ENCODE peak calls at places on chromosomes 2 and 18, in seven cellular contexts. W, R, T, H, L, Z and M are unnamed samples.

GRCh38 chr18:65983750-65984149 is 232.9 kb downstream of the CDH7 start:
- DNase-seq in R (peak), T (no peak), Z (no peak), L (no peak), W (no peak), H (no peak), M (no peak)

GRCh38 chr18:73577365-73577764 is 570.3 kb downstream of the FBXO15 start:
- DNase-seq in R (no peak), T (no peak), W (no peak), L (no peak), Z (no peak), H (no peak), M (peak)

GRCh38 chr18:45962461-45962860 is 4.7 kb downstream of the EPG5 start:
- DNase-seq in L (no peak), Z (no peak), W (no peak), H (no peak), T (no peak), R (peak), M (no peak)

GRCh38 chr18:78169487-78169886 is 810.1 kb upstream of the SALL3 start:
- DNase-seq in W (no peak), T (no peak), H (no peak), L (no peak), R (peak), Z (no peak), M (no peak)

GRCh38 chr18:62814114-62814759 is 98.9 kb downstream of the PHLPP1 start:
- DNase-seq in L (no peak), R (no peak), W (no peak), H (no peak), T (no peak), Z (no peak), M (no peak)

GRCh38 chr2:237391140-237391539 is 22.8 kb downstream of the COL6A3 start:
- DNase-seq in R (no peak), Z (no peak), H (no peak), W (no peak), L (no peak), T (no peak), M (no peak)

GRCh38 chr2:151614606-151615306 is 119.5 kb downstream of the NEB start:
- DNase-seq in Z (no peak), R (no peak), W (no peak), L (no peak), H (no peak), T (no peak), M (no peak)

GRCh38 chr2:217248312-217248935 is 388.6 kb upstream of the TNP1 start:
- DNase-seq in H (peak), Z (peak), L (peak), W (no peak), R (no peak), T (no peak), M (no peak)

GRCh38 chr2:205706769-205707375 is 24.6 kb downstream of the NRP2 start:
- DNase-seq in H (peak), Z (no peak), R (peak), L (peak), W (no peak), T (no peak), M (peak)

GRCh38 chr2:189952536-189953109 is 109.9 kb downstream of the MSTN start:
- DNase-seq in T (no peak), H (no peak), R (peak), L (no peak), Z (no peak), W (no peak), M (no peak)

GRCh38 chr2:227248876-227249275 is 76.2 kb upstream of the MFF start:
- DNase-seq in L (no peak), H (no peak), W (no peak), R (no peak), T (no peak), Z (no peak), M (no peak)

GRCh38 chr2:236887519-236887918 is 198.2 kb upstream of the COPS8 start:
- DNase-seq in T (no peak), R (no peak), W (no peak), Z (peak), L (no peak), H (peak), M (no peak)

GRCh38 chr2:236302555-236302954 is 38.3 kb upstream of the ASB18 start:
- DNase-seq in H (no peak), R (no peak), W (no peak), Z (no peak), L (no peak), T (no peak), M (no peak)

GRCh38 chr2:171651667-171652410 is 35.4 kb upstream of the DYNC1I2 start:
- DNase-seq in L (no peak), R (no peak), Z (no peak), W (no peak), H (no peak), T (no peak), M (no peak)

GRCh38 chr2:161796192-161796591 is 172.0 kb downstream of the SLC4A10 start:
- DNase-seq in W (no peak), Z (peak), H (no peak), T (no peak), L (peak), R (no peak), M (peak)

GRCh38 chr2:19101968-19102367 is 256.5 kb downstream of the OSR1 start:
- DNase-seq in T (no peak), R (no peak), Z (no peak), W (no peak), H (no peak), L (no peak), M (no peak)

GRCh38 chr2:241877197-241877685 is 7.7 kb downstream of the RTP5 start:
- DNase-seq in L (no peak), H (no peak), R (no peak), T (no peak), W (no peak), Z (no peak), M (no peak)

GRCh38 chr2:40450066-40450841 is 1.6 kb downstream of the SLC8A1 start:
- DNase-seq in W (no peak), H (no peak), L (no peak), Z (no peak), T (no peak), R (peak), M (peak)

GRCh38 chr2:108641766-108642165 is 77.5 kb upstream of the RANBP2 start:
- DNase-seq in L (no peak), Z (no peak), R (no peak), H (no peak), T (no peak), W (no peak), M (no peak)

GRCh38 chr2:111995148-111995547 is 59.9 kb upstream of the TMEM87B start:
- DNase-seq in W (no peak), Z (no peak), T (no peak), L (no peak), R (no peak), H (no peak), M (no peak)

GRCh38 chr2:150644298-150645067 is 157.0 kb upstream of the RND3 start:
- DNase-seq in W (no peak), R (no peak), Z (no peak), L (no peak), T (no peak), H (no peak), M (peak)

GRCh38 chr2:25833566-25833965 is 44.7 kb downstream of the ASXL2 start:
- DNase-seq in L (no peak), Z (no peak), H (no peak), R (no peak), W (no peak), T (no peak), M (no peak)

GRCh38 chr2:152566034-152566727 is 151.1 kb downstream of the PRPF40A start:
- DNase-seq in T (no peak), H (no peak), W (no peak), L (no peak), R (no peak), Z (no peak), M (no peak)

GRCh38 chr2:70668432-70668831 is 99.6 kb downstream of the ADD2 start:
- DNase-seq in R (no peak), H (no peak), W (no peak), Z (no peak), T (no peak), L (no peak), M (no peak)

GRCh38 chr18:12238861-12239260 is 15.3 kb upstream of the CIDEA start:
- DNase-seq in H (no peak), R (no peak), T (no peak), Z (no peak), W (no peak), L (no peak), M (peak)

GRCh38 chr2:97779141-97779540 is 65.8 kb downstream of the ZAP70 start:
- DNase-seq in R (no peak), W (no peak), T (no peak), L (no peak), H (no peak), Z (no peak), M (no peak)

GRCh38 chr2:219551412-219551811 is 7.6 kb downstream of the TMEM198 start:
- DNase-seq in R (no peak), Z (no peak), H (no peak), W (no peak), L (no peak), T (no peak), M (peak)

GRCh38 chr2:65368464-65368863 is 63.9 kb downstream of the SPRED2 start:
- DNase-seq in H (no peak), L (no peak), Z (no peak), T (no peak), R (no peak), W (no peak), M (no peak)

GRCh38 chr2:65364054-65364651 is 68.2 kb downstream of the SPRED2 start:
- DNase-seq in R (no peak), W (no peak), L (no peak), H (no peak), T (no peak), Z (no peak), M (no peak)

GRCh38 chr2:65367517-65367916 is 64.9 kb downstream of the SPRED2 start:
- DNase-seq in W (peak), L (no peak), R (no peak), Z (peak), T (no peak), H (no peak), M (peak)

GRCh38 chr2:65366595-65367125 is 65.7 kb downstream of the SPRED2 start:
- DNase-seq in L (no peak), T (no peak), H (peak), Z (peak), W (peak), R (no peak), M (peak)

DNA sequence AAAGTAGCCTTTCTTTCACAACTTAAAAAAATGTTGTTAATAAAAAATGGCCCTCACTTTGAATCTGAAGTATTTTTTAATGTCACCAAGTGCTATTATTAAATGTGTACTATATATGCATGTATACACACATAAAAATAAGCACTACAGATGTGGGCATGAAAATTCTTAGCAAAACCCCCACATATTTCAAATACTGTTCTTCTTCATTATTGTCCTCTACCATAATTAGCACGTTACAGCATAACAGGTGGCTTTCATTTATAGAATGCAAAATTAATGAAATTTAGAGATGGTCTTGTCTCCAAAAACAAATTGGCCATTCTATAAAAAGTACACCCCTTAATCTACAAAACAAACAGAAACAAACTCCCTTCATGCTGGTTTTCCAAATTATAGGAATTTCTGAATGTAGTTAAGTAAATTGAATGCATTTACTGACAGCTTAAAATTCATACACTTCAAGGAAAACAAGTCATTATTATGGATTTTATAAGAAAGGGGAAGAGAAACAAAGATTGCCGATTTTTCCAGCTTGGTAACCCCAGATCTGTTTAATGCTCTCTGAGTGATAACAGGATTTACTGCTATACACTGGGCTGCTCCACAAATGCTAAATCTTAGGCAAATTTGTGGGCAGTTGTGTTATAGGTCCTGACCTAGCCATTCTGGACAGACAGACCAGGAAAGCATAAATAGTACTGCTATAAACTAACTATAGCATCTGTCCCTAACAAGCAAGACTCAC is 67.2 kb downstream of the SPRED2 start:
- DNase-seq in T (no peak), Z (no peak), R (no peak), L (no peak), H (no peak), W (no peak), M (no peak)
- H3K4me3 ChIP-seq in T (no peak), Z (no peak), R (no peak), L (no peak), H (no peak), W (no peak), M (peak)

GRCh38 chr18:8478968-8479370 is 130.3 kb upstream of the RAB12 start:
- DNase-seq in H (no peak), L (no peak), T (no peak), W (no peak), Z (no peak), R (no peak), M (no peak)

GRCh38 chr18:8479826-8480225 is 129.4 kb upstream of the RAB12 start:
- DNase-seq in L (no peak), R (no peak), T (no peak), Z (no peak), H (no peak), W (no peak), M (no peak)

GRCh38 chr18:8477615-8478014 is 131.6 kb upstream of the RAB12 start:
- DNase-seq in L (no peak), Z (no peak), W (no peak), R (no peak), T (no peak), H (no peak), M (no peak)

GRCh38 chr18:8478166-8478967 is 130.9 kb upstream of the RAB12 start:
- DNase-seq in R (peak), Z (no peak), W (peak), H (peak), T (peak), L (peak), M (peak)

DNA sequence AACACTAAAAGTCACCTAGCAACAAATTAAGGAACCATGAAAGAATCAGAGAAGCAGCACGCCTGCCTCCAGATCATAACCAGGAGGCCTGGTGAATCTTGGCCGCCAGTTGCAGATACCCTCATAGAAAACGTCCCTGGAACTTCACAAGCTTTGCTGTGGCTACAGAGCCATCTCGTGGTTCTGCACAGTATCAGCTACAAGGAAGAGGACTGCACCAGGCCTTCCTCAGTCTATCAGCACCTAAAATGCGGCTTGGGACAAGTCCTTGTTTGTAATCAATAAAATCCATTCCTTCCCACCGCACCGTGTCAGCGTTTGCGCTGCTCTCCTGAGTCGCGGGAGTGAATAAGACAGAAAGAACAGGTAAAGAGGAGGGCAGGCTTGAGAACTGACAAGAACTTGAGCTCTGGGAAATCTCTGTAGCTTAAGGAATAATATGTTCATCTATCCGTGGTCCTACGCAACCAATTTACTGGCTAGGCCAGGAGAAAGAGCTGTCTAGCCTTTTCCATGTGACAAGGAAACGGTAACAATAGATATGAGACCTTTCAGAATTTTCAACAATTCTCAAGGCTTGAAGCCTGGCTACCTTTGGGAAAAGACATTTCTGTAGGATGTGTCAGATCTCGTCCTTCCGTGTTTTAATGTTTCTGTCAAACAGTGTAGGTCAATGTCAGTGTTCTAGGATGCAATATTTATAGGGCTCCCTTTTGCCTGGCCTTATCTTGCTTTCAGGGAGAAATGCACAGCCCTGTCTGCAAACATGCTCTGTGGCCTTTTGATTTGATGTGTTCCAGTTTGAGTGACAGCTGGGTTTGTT is 128.5 kb upstream of the RAB12 start:
- DNase-seq in W (peak), H (peak), Z (no peak), L (no peak), T (no peak), R (peak), M (peak)
- TF ChIP-seq CTCF in W (peak), H (peak), Z (no peak), L (peak), T (no peak), R (peak), M (peak)

GRCh38 chr2:100928235-100928634 is 73.9 kb upstream of the RPL31 start:
- DNase-seq in Z (no peak), R (no peak), H (no peak), W (no peak), T (no peak), L (no peak), M (no peak)

GRCh38 chr2:100921685-100922161 is 80.4 kb upstream of the RPL31 start:
- DNase-seq in H (no peak), W (no peak), Z (no peak), R (no peak), L (no peak), T (no peak), M (peak)

GRCh38 chr2:100924520-100925451 is 77.3 kb upstream of the RPL31 start:
- DNase-seq in H (peak), W (no peak), Z (no peak), T (no peak), R (peak), L (no peak), M (peak)

GRCh38 chr2:100923461-100924020 is 78.5 kb upstream of the RPL31 start:
- DNase-seq in R (no peak), T (no peak), H (no peak), Z (no peak), W (no peak), L (no peak), M (no peak)

DNA sequence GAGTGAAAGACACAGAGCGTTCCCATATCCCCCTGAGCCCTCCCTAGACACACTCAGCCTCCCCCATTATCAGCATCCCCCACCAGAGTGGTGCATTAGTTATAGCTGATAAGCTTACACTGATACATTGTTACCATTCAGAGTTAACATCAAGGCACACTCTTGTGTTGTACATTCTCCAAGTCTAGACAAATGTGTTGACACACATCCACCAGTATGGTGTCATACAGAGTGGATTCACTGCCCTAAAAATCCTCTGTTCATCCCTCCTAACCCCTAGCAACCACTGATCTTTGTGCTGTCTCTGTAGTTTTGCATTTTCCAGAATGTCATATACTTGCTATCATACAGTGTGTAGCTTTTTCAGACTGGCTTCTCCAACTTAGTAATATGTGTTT is 78.0 kb upstream of the RPL31 start:
- DNase-seq in W (no peak), T (no peak), Z (no peak), R (no peak), L (no peak), H (no peak), M (no peak)
- H3K4me3 ChIP-seq in W (no peak), T (no peak), Z (no peak), R (no peak), L (no peak), H (no peak), M (no peak)

GRCh38 chr18:76923485-76924085 is 101.2 kb downstream of the ZNF236 start:
- DNase-seq in Z (no peak), L (no peak), T (no peak), W (peak), R (no peak), H (no peak), M (peak)
- TF ChIP-seq CTCF in Z (no peak), L (peak), T (no peak), W (peak), R (peak), H (peak), M (peak)

GRCh38 chr2:191012346-191012745 is 1.6 kb downstream of the STAT1 start:
- DNase-seq in T (no peak), W (no peak), R (no peak), H (no peak), L (no peak), Z (no peak), M (no peak)

GRCh38 chr2:191009541-191010374 is 4.2 kb downstream of the STAT1 start:
- DNase-seq in R (no peak), T (no peak), L (no peak), W (no peak), H (no peak), Z (no peak), M (peak)

GRCh38 chr2:191012845-191013616 is 940 bp downstream of the STAT1 start:
- DNase-seq in T (no peak), R (no peak), W (peak), H (no peak), L (no peak), Z (no peak), M (peak)

GRCh38 chr2:191013617-191013875 is 425 bp downstream of the STAT1 start:
- DNase-seq in W (no peak), H (no peak), Z (no peak), R (peak), T (no peak), L (no peak), M (peak)

DNA sequence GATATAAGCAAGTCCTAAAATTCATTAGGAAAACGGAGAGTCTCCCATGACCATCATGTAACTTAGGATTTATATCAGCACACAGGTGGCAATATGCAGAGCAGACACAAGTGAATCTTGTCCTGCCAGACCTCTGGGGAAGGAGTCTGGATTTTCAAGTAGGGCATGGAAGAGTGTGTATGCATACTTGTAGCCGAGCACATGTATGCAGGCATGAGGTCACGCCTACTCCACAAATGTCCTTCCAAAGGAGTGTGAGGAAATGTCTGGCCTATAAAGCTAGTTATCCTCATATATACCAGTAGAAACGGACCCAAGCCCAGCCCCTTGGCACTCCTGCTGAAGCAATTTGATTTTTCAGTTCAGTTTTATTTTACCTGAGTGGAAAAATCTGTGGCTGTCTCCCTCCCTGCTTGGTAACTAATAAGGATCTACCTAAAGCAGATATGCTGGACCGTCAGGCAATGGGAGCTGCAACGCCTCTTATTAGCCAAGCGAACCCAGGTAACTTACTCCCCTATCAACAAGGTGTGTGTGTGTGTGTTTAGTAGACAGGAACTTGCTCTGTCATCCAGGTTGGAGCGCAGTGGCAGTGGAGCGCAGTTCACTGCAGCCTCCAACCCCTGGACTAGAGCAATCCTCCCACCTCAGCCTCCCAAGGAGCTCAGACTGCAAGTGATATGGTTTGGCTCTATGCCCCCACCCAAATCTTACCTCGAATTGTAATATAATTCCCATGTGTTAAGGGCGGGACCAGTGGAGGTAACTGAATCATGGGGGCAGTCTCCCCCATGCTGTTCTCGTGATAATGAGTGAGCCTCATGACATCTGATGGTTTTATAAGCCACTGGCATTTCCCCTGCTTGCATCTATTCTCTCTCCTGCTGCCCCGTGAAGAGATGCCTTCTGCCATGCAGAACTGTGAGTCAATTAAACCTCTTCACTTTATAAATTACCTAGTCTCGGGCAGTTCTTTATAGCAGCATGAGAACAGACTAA is 2.8 kb downstream of the STAT1 start:
- DNase-seq in L (no peak), H (no peak), Z (no peak), W (no peak), R (no peak), T (no peak), M (no peak)
- H3K4me3 ChIP-seq in L (no peak), H (no peak), Z (no peak), W (no peak), R (no peak), T (peak), M (no peak)